ENCODE peak calls at places on chromosomes 13 and 19, in eight cellular contexts. D, Y, T, Z, H, F, S and U are unnamed samples.

GRCh38 chr13:36879218-36879938 is 40.7 kb downstream of the SMAD9 start:
- DNase-seq in D (no peak), Y (no peak), T (no peak), Z (no peak), H (no peak), F (no peak), S (no peak), U (no peak)

GRCh38 chr13:110869231-110869804 is 45.6 kb downstream of the ANKRD10 start:
- DNase-seq in D (no peak), Y (no peak), T (no peak), Z (no peak), H (no peak), F (no peak), S (no peak), U (no peak)

GRCh38 chr13:99442273-99442895 is 58.9 kb upstream of the TM9SF2 start:
- DNase-seq in D (peak), Y (no peak), T (peak), Z (no peak), H (peak), F (peak), S (peak), U (peak)

GRCh38 chr13:108920137-108920536 is 290.7 kb downstream of the MYO16 start:
- DNase-seq in D (no peak), Y (no peak), T (no peak), Z (no peak), H (no peak), F (no peak), S (no peak), U (no peak)

GRCh38 chr19:29945017-29945416 is 3.0 kb downstream of the URI1 start:
- DNase-seq in D (no peak), Y (no peak), T (no peak), Z (no peak), H (no peak), F (no peak), S (no peak), U (no peak)

GRCh38 chr19:19817357-19817756 is 4.2 kb downstream of the ZNF506 start:
- DNase-seq in D (no peak), Y (no peak), T (no peak), Z (no peak), H (no peak), F (no peak), S (peak), U (no peak)

GRCh38 chr19:46719629-46720515 is 3.0 kb upstream of the PRKD2 start:
- DNase-seq in D (no peak), Y (no peak), T (no peak), Z (no peak), H (no peak), F (no peak), S (no peak), U (no peak)

GRCh38 chr19:50313812-50314536 is 15.2 kb downstream of the KCNC3 start:
- DNase-seq in D (peak), Y (no peak), T (no peak), Z (no peak), H (no peak), F (peak), S (no peak), U (no peak)

GRCh38 chr19:5891938-5892771 is 11.4 kb downstream of the NDUFA11 start:
- DNase-seq in D (peak), Y (no peak), T (peak), Z (no peak), H (no peak), F (peak), S (no peak), U (peak)

GRCh38 chr19:54311486-54311885 is 1.5 kb downstream of the LILRA5 start:
- DNase-seq in D (no peak), Y (no peak), T (no peak), Z (no peak), H (no peak), F (no peak), S (no peak), U (no peak)

GRCh38 chr19:20051841-20052768 is 12.8 kb upstream of the ZNF682 start:
- DNase-seq in D (peak), Y (peak), T (no peak), Z (peak), H (peak), F (peak), S (peak), U (peak)

GRCh38 chr19:57056972-57057371 is 62.8 kb upstream of the USP29 start:
- DNase-seq in D (no peak), Y (peak), T (no peak), Z (no peak), H (no peak), F (peak), S (no peak), U (no peak)

GRCh38 chr19:29753934-29754305 is 38.9 kb upstream of the C19orf12 start:
- DNase-seq in D (no peak), Y (no peak), T (no peak), Z (no peak), H (no peak), F (no peak), S (no peak), U (no peak)

GRCh38 chr13:96900992-96901391 is 93.3 kb downstream of the OXGR1 start:
- DNase-seq in D (no peak), Y (no peak), T (no peak), Z (no peak), H (no peak), F (no peak), S (no peak), U (no peak)